ENCODE peak calls at places on chromosomes 4 and X, in eight cellular contexts. J is B cell, H is caudate nucleus, F is lower lobe of right lung, S is fibroblast of lung, P is ecto neural progenitor cell, Q is T-helper 9 cell, M is astrocyte of the cerebellum. T is an unnamed sample.

GRCh38 chrX:53724872-53725271 is 38.4 kb upstream of the HUWE1 start:
- DNase-seq in J (no peak), H (no peak), F (no peak), S (no peak), P (no peak), Q (no peak), M (no peak), T (no peak)

GRCh38 chr4:60923075-60923474 is 277.1 kb upstream of the ADGRL3 start:
- DNase-seq in J (no peak), H (no peak), F (no peak), S (no peak), P (no peak), Q (no peak), M (no peak), T (no peak)

GRCh38 chr4:165635951-165636350 is 237.1 kb upstream of the TLL1 start:
- DNase-seq in J (no peak), H (no peak), F (no peak), S (no peak), P (no peak), Q (no peak), M (no peak), T (no peak)

GRCh38 chrX:12979630-12980015 is 4.7 kb downstream of the TMSB4X start:
- DNase-seq in J (no peak), H (no peak), F (no peak), S (peak), P (no peak), Q (no peak), M (no peak), T (no peak)

GRCh38 chr4:186798951-186799659 is 75.4 kb upstream of the FAT1 start:
- DNase-seq in J (no peak), H (no peak), F (no peak), S (peak), P (no peak), Q (no peak), M (no peak), T (no peak)

GRCh38 chr4:100933628-100934027 is 413.7 kb downstream of the PPP3CA start:
- DNase-seq in J (no peak), H (no peak), F (no peak), S (peak), P (no peak), Q (no peak), M (no peak), T (no peak)

GRCh38 chrX:106039920-106040319 is 1.4 kb upstream of the SERPINA7 start:
- DNase-seq in J (no peak), H (no peak), F (no peak), S (no peak), P (no peak), Q (no peak), M (no peak), T (no peak)

GRCh38 chrX:118495958-118496762 is 545 bp downstream of the DOCK11 start:
- DNase-seq in J (peak), H (peak), F (peak), S (peak), P (no peak), Q (peak), M (no peak), T (peak)

GRCh38 chrX:110051559-110051958 is 48.6 kb downstream of the TMEM164 start:
- DNase-seq in J (no peak), H (no peak), F (no peak), S (peak), P (no peak), Q (no peak), M (no peak), T (no peak)

GRCh38 chr4:143186202-143186601 is 1.5 kb downstream of the USP38 start:
- DNase-seq in J (no peak), H (no peak), F (no peak), S (peak), P (no peak), Q (no peak), M (no peak), T (no peak)

GRCh38 chr4:77881460-77882295 is 19.0 kb downstream of the MRPL1 start:
- DNase-seq in J (no peak), H (no peak), F (no peak), S (no peak), P (no peak), Q (no peak), M (no peak), T (no peak)

GRCh38 chrX:154600962-154601374 is 16.0 kb downstream of the CTAG1A start:
- DNase-seq in J (no peak), H (no peak), F (no peak), S (peak), P (no peak), Q (no peak), M (no peak), T (no peak)

GRCh38 chr4:79160962-79161361 is 164.9 kb downstream of the NAA11 start:
- DNase-seq in J (no peak), H (no peak), F (no peak), S (no peak), P (no peak), Q (no peak), M (no peak), T (no peak)

GRCh38 chr4:118964891-118965411 is 76.3 kb downstream of the SYNPO2 start:
- DNase-seq in J (no peak), H (no peak), F (no peak), S (peak), P (no peak), Q (no peak), M (no peak), T (no peak)

GRCh38 chr4:166460769-166461550 is 587.9 kb downstream of the TLL1 start:
- DNase-seq in J (no peak), H (no peak), F (no peak), S (peak), P (no peak), Q (no peak), M (no peak), T (no peak)

GRCh38 chr4:61533140-61533539 is 333.0 kb downstream of the ADGRL3 start:
- DNase-seq in J (no peak), H (no peak), F (no peak), S (peak), P (no peak), Q (no peak), M (no peak), T (no peak)

GRCh38 chrX:101260435-101260834 is 30.7 kb downstream of the TAF7L start:
- DNase-seq in J (no peak), H (no peak), F (no peak), S (no peak), P (no peak), Q (no peak), M (no peak), T (no peak)